ENCODE peak calls at places on chromosomes 3 and 15, in five cellular contexts. O, D, Z, R and V are unnamed samples.

GRCh38 chr3:141370065-141370533 is 1.8 kb downstream of the ZBTB38 start:
- DNase-seq in O (peak; percentile 98), D (peak; percentile 81), Z (peak; percentile 50), R (peak; percentile 64), V (peak; percentile 74)

GRCh38 chr15:67042490-67043181 is 22.8 kb upstream of the SMAD3 start:
- DNase-seq in O (no peak), D (no peak), Z (no peak), R (no peak), V (no peak)

GRCh38 chr3:24688446-24689148 is 193.9 kb upstream of the THRB start:
- DNase-seq in O (peak; percentile 82), D (no peak), Z (no peak), R (no peak), V (no peak)

GRCh38 chr3:42847731-42848130 is 27.9 kb downstream of the CYP8B1 start:
- DNase-seq in O (peak; percentile 26), D (no peak), Z (no peak), R (no peak), V (no peak)

GRCh38 chr15:60612400-60613048 is 133.6 kb upstream of the ICE2 start:
- DNase-seq in O (peak; percentile 29), D (no peak), Z (no peak), R (no peak), V (no peak)

GRCh38 chr3:18237251-18238005 is 187.7 kb downstream of the SATB1 start:
- DNase-seq in O (peak; percentile 26), D (no peak), Z (no peak), R (no peak), V (no peak)

GRCh38 chr15:34341922-34342736 is 807 bp downstream of the NOP10 start:
- DNase-seq in O (no peak), D (no peak), Z (no peak), R (no peak), V (no peak)

GRCh38 chr3:127779747-127780146 is 42.6 kb downstream of the MGLL start:
- DNase-seq in O (no peak), D (no peak), Z (no peak), R (no peak), V (no peak)

GRCh38 chr3:58236527-58237237 is 910 bp upstream of the ABHD6 start:
- DNase-seq in O (peak; percentile 41), D (no peak), Z (peak; percentile 45), R (no peak), V (no peak)

GRCh38 chr15:21267686-21268395 is 172.5 kb downstream of the POTEB3 start:
- DNase-seq in O (no peak), D (no peak), Z (no peak), R (no peak), V (no peak)

DNA sequence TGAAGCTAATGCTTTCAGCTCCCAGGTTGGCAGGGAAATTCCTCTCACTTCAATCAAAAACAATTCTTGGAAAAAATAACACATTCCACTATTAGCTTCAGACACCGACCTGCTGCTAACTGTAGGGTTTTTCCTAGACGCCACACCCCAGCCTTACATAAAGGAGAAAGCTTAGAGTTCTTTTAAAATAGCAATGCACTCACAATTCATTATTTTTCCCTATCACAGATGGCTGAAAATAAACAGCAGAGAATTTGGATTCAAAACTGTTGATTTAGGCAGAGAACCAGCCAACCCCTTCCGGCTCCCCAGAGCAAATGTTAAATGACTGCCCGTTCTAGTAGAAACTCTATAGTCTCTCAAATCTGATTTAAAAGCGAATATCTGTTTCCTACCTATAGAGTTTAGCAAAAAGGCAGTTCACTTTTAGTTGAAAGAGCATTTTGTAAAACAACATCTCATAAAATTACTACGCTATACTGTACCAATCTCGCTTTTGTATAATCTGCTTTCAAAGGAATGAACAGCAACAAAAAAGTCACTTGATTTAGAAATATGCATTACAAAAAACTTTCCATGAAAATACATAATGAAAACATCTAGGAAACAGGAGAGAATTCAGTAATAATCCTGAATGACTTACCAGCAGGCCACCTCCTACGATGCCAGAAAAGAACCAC is 581 bp downstream of the TM4SF1 start:
- DNase-seq in O (no peak), D (no peak), Z (no peak), R (peak; percentile 51), V (no peak)
- H3K4me3 ChIP-seq in O (no peak overlapping the region), D (no peak overlapping the region), Z (peak overlapping the region; percentile 25), R (peak overlapping the region; percentile 13), V (peak overlapping the region; percentile 46)

GRCh38 chr3:124557433-124558232 is 172.6 kb upstream of the UMPS start:
- DNase-seq in O (peak; percentile 50), D (no peak), Z (peak; percentile 21), R (peak; percentile 42), V (no peak)
- H3K4me3 ChIP-seq in O (no peak overlapping the region), D (no peak overlapping the region), Z (no peak overlapping the region), R (no peak overlapping the region), V (no peak overlapping the region)

GRCh38 chr15:42401544-42402478 is 42.5 kb downstream of the CAPN3 start:
- DNase-seq in O (no peak), D (no peak), Z (no peak), R (no peak), V (peak; percentile 26)

GRCh38 chr15:42403389-42403788 is 44.1 kb downstream of the CAPN3 start:
- DNase-seq in O (no peak), D (no peak), Z (no peak), R (no peak), V (no peak)

GRCh38 chr15:42405876-42406482 is 46.7 kb downstream of the CAPN3 start:
- DNase-seq in O (no peak), D (no peak), Z (no peak), R (no peak), V (no peak)

GRCh38 chr15:42404461-42405235 is 45.3 kb downstream of the CAPN3 start:
- DNase-seq in O (peak; percentile 18), D (no peak), Z (no peak), R (no peak), V (no peak)

GRCh38 chr15:42402806-42403205 is 43.5 kb downstream of the CAPN3 start:
- DNase-seq in O (no peak), D (no peak), Z (no peak), R (no peak), V (no peak)
- H3K4me3 ChIP-seq in O (no peak overlapping the region), D (no peak overlapping the region), Z (no peak overlapping the region), R (no peak overlapping the region), V (no peak overlapping the region)

GRCh38 chr3:190517696-190518095 is 3.8 kb downstream of the IL1RAP start:
- DNase-seq in O (no peak), D (no peak), Z (no peak), R (no peak), V (no peak)
- H3K4me3 ChIP-seq in O (no peak overlapping the region), D (no peak overlapping the region), Z (no peak overlapping the region), R (no peak overlapping the region), V (no peak overlapping the region)